ENCODE peak calls at places on chromosomes 3 and 15, in four cellular contexts. K is cardiac muscle cell; W is CD8-positive, alpha-beta T cell; B is H9. I is an unnamed sample.

GRCh38 chr3:107133891-107134290 is 243.3 kb upstream of the CCDC54 start:
- DNase-seq in W (no peak), K (no peak), B (no peak), I (no peak)

GRCh38 chr3:11391930-11392688 is 119.9 kb downstream of the ATG7 start:
- DNase-seq in W (no peak), B (no peak), K (no peak), I (no peak)

GRCh38 chr3:114928989-114929620 is 218.0 kb downstream of the ZBTB20 start:
- DNase-seq in B (no peak), W (no peak), K (no peak), I (no peak)

GRCh38 chr3:176663819-176664218 is 533.5 kb downstream of the TBL1XR1 start:
- DNase-seq in W (no peak), K (peak), B (no peak), I (no peak)

GRCh38 chr3:138469869-138470268 is 35.5 kb downstream of the ESYT3 start:
- DNase-seq in K (no peak), B (no peak), W (no peak), I (no peak)

GRCh38 chr15:67543348-67543718 is 830 bp downstream of the MAP2K5 start:
- DNase-seq in K (no peak), B (no peak), W (no peak), I (no peak)

GRCh38 chr3:66675383-66675782 is 174.6 kb upstream of the LRIG1 start:
- DNase-seq in K (no peak), W (no peak), B (no peak), I (no peak)

GRCh38 chr15:63292241-63292640 is 14.8 kb downstream of the APH1B start:
- DNase-seq in W (no peak), K (no peak), B (no peak), I (no peak)

GRCh38 chr15:38872732-38873131 is 308.1 kb upstream of the RASGRP1 start:
- DNase-seq in B (peak), W (no peak), K (no peak), I (no peak)

GRCh38 chr3:150710097-150710496 is 6.4 kb upstream of the ERICH6 start:
- DNase-seq in B (no peak), K (no peak), W (no peak), I (no peak)

GRCh38 chr3:63571682-63572081 is 80.8 kb upstream of the SNTN start:
- DNase-seq in K (no peak), B (no peak), W (no peak), I (no peak)

GRCh38 chr3:13378155-13378554 is 42.0 kb downstream of the NUP210 start:
- DNase-seq in K (no peak), B (no peak), W (no peak), I (no peak)

GRCh38 chr3:152430223-152431002 is 161.7 kb downstream of the MBNL1 start:
- DNase-seq in W (no peak), B (no peak), K (peak), I (no peak)
- H3K27ac ChIP-seq in W (no peak), B (no peak), K (peak), I (no peak)

GRCh38 chr3:189863031-189863430 is 231.8 kb downstream of the TP63 start:
- DNase-seq in B (no peak), K (no peak), W (no peak), I (no peak)
- H3K27ac ChIP-seq in B (no peak), K (no peak), W (no peak), I (no peak)

GRCh38 chr3:43194069-43194468 is 88.2 kb upstream of the POMGNT2 start:
- DNase-seq in K (no peak), W (no peak), B (no peak), I (no peak)

GRCh38 chr3:43192028-43192427 is 86.1 kb upstream of the POMGNT2 start:
- DNase-seq in K (no peak), B (no peak), W (no peak), I (no peak)

GRCh38 chr3:43191116-43191515 is 85.2 kb upstream of the POMGNT2 start:
- DNase-seq in K (no peak), W (no peak), B (no peak), I (no peak)

GRCh38 chr3:43187836-43188479 is 82.1 kb upstream of the POMGNT2 start:
- DNase-seq in K (no peak), B (no peak), W (no peak), I (no peak)

GRCh38 chr3:43190682-43191081 is 84.8 kb upstream of the POMGNT2 start:
- DNase-seq in W (no peak), B (no peak), K (no peak), I (no peak)
- H3K27ac ChIP-seq in W (no peak), B (no peak), K (no peak), I (no peak)

GRCh38 chr3:129181834-129182233 is 1.9 kb downstream of the CNBP start:
- DNase-seq in K (no peak), B (no peak), W (no peak), I (no peak)

GRCh38 chr3:129182390-129183180 is 1.1 kb downstream of the CNBP start:
- DNase-seq in W (no peak), K (no peak), B (no peak), I (no peak)

GRCh38 chr3:129185774-129186173 is 2.1 kb upstream of the CNBP start:
- DNase-seq in W (no peak), K (no peak), B (no peak), I (no peak)

GRCh38 chr3:129184396-129184656 is 630 bp upstream of the CNBP start:
- DNase-seq in B (no peak), K (peak), W (no peak), I (no peak)

GRCh38 chr3:129183569-129184395 is at the start of gene CNBP:
- DNase-seq in W (peak), B (peak), K (peak), I (peak)
- H3K27ac ChIP-seq in W (peak), B (peak), K (peak), I (peak)

GRCh38 chr3:32681811-32682210 is 3.2 kb upstream of the CNOT10 start:
- DNase-seq in B (no peak), W (no peak), K (no peak), I (no peak)

GRCh38 chr3:32686713-32687112 is 1.7 kb downstream of the CNOT10 start:
- DNase-seq in K (no peak), B (no peak), W (no peak), I (no peak)

GRCh38 chr3:32684800-32685603 is at the start of gene CNOT10:
- DNase-seq in K (peak), W (peak), B (peak), I (peak)

GRCh38 chr3:32684029-32684799 is 774 bp upstream of the CNOT10 start:
- DNase-seq in B (no peak), K (no peak), W (no peak), I (no peak)

GRCh38 chr3:32685604-32686185 is 707 bp downstream of the CNOT10 start:
- DNase-seq in B (no peak), W (no peak), K (no peak), I (peak)
- H3K27ac ChIP-seq in B (peak), W (peak), K (peak), I (peak)

GRCh38 chr3:183539821-183540220 is 15.7 kb downstream of the KLHL6 start:
- DNase-seq in B (no peak), K (no peak), W (no peak), I (no peak)
- H3K27ac ChIP-seq in B (no peak), K (no peak), W (no peak), I (no peak)